ENCODE peak calls at places on chromosomes 3 and 15, in five cellular contexts. One of them, this sample, is unnamed.

GRCh38 chr3:38627956-38628355 is 21.5 kb downstream of the SCN5A start:
- DNase-seq in effector memory CD4-positive, alpha-beta T cell: no peak
- DNase-seq in OCI-LY7: peak; percentile 24
- DNase-seq in HCT116: no peak
- DNase-seq in endothelial cell of umbilical vein: peak; percentile 32
- DNase-seq in this sample: no peak

GRCh38 chr3:175861916-175862315 is 1002.8 kb downstream of the NAALADL2 start:
- DNase-seq in effector memory CD4-positive, alpha-beta T cell: no peak
- DNase-seq in OCI-LY7: no peak
- DNase-seq in HCT116: no peak
- DNase-seq in endothelial cell of umbilical vein: no peak
- DNase-seq in this sample: no peak

GRCh38 chr3:46656778-46657556 is 36.5 kb downstream of the ALS2CL start:
- DNase-seq in effector memory CD4-positive, alpha-beta T cell: no peak
- DNase-seq in OCI-LY7: no peak
- DNase-seq in HCT116: no peak
- DNase-seq in endothelial cell of umbilical vein: no peak
- DNase-seq in this sample: no peak

GRCh38 chr3:114428173-114428606 is 134.4 kb downstream of the TIGIT start:
- DNase-seq in effector memory CD4-positive, alpha-beta T cell: no peak
- DNase-seq in OCI-LY7: no peak
- DNase-seq in HCT116: no peak
- DNase-seq in endothelial cell of umbilical vein: no peak
- DNase-seq in this sample: no peak

GRCh38 chr3:97821810-97822775 is at the start of gene CRYBG3:
- DNase-seq in effector memory CD4-positive, alpha-beta T cell: peak; percentile 60
- DNase-seq in OCI-LY7: peak; percentile 69
- DNase-seq in HCT116: peak; percentile 35
- DNase-seq in endothelial cell of umbilical vein: peak; percentile 85
- DNase-seq in this sample: peak; percentile 95

GRCh38 chr3:61929631-61930030 is 368.3 kb downstream of the PTPRG start:
- DNase-seq in effector memory CD4-positive, alpha-beta T cell: no peak
- DNase-seq in OCI-LY7: no peak
- DNase-seq in HCT116: no peak
- DNase-seq in endothelial cell of umbilical vein: no peak
- DNase-seq in this sample: no peak

GRCh38 chr3:152508705-152509104 is 240.0 kb downstream of the MBNL1 start:
- DNase-seq in effector memory CD4-positive, alpha-beta T cell: no peak
- DNase-seq in OCI-LY7: peak; percentile 5
- DNase-seq in HCT116: peak; percentile 33
- DNase-seq in endothelial cell of umbilical vein: peak; percentile 44
- DNase-seq in this sample: no peak

GRCh38 chr3:170056710-170057454 is 19.1 kb downstream of the GPR160 start:
- DNase-seq in effector memory CD4-positive, alpha-beta T cell: no peak
- DNase-seq in OCI-LY7: peak; percentile 88
- DNase-seq in HCT116: no peak
- DNase-seq in endothelial cell of umbilical vein: no peak
- DNase-seq in this sample: no peak

GRCh38 chr3:49805367-49805782 is 2.3 kb downstream of the INKA1 start:
- DNase-seq in effector memory CD4-positive, alpha-beta T cell: no peak
- DNase-seq in OCI-LY7: peak; percentile 86
- DNase-seq in HCT116: no peak
- DNase-seq in endothelial cell of umbilical vein: peak; percentile 93
- DNase-seq in this sample: peak; percentile 94

GRCh38 chr15:42593143-42593542 is 17.7 kb downstream of the STARD9 start:
- DNase-seq in effector memory CD4-positive, alpha-beta T cell: no peak
- DNase-seq in OCI-LY7: no peak
- DNase-seq in HCT116: no peak
- DNase-seq in endothelial cell of umbilical vein: no peak
- DNase-seq in this sample: peak; percentile 59

GRCh38 chr3:146125946-146126345 is 35.0 kb downstream of the PLOD2 start:
- DNase-seq in effector memory CD4-positive, alpha-beta T cell: no peak
- DNase-seq in OCI-LY7: no peak
- DNase-seq in HCT116: no peak
- DNase-seq in endothelial cell of umbilical vein: peak; percentile 65
- DNase-seq in this sample: no peak

GRCh38 chr15:88661041-88661765 is 22.4 kb downstream of the ISG20 start:
- DNase-seq in effector memory CD4-positive, alpha-beta T cell: no peak
- DNase-seq in OCI-LY7: no peak
- DNase-seq in HCT116: no peak
- DNase-seq in endothelial cell of umbilical vein: no peak
- DNase-seq in this sample: no peak

GRCh38 chr3:183555541-183556081 is at the start of gene KLHL6:
- DNase-seq in effector memory CD4-positive, alpha-beta T cell: peak; percentile 48
- DNase-seq in OCI-LY7: peak; percentile 93
- DNase-seq in HCT116: no peak
- DNase-seq in endothelial cell of umbilical vein: peak; percentile 94
- DNase-seq in this sample: peak; percentile 69

GRCh38 chr15:63449711-63450110 is 54.7 kb upstream of the USP3 start:
- DNase-seq in effector memory CD4-positive, alpha-beta T cell: no peak
- DNase-seq in OCI-LY7: no peak
- DNase-seq in HCT116: no peak
- DNase-seq in endothelial cell of umbilical vein: no peak
- DNase-seq in this sample: no peak

GRCh38 chr3:25097023-25097422 is 331.0 kb upstream of the RARB start:
- DNase-seq in effector memory CD4-positive, alpha-beta T cell: no peak
- DNase-seq in OCI-LY7: peak; percentile 15
- DNase-seq in HCT116: no peak
- DNase-seq in endothelial cell of umbilical vein: no peak
- DNase-seq in this sample: no peak

GRCh38 chr3:111621535-111621934 is 26.4 kb upstream of the ZBED2 start:
- DNase-seq in effector memory CD4-positive, alpha-beta T cell: no peak
- DNase-seq in OCI-LY7: peak; percentile 7
- DNase-seq in HCT116: peak; percentile 45
- DNase-seq in endothelial cell of umbilical vein: peak; percentile 8
- DNase-seq in this sample: no peak

GRCh38 chr3:49772703-49773102 is 13.6 kb downstream of the IP6K1 start:
- DNase-seq in effector memory CD4-positive, alpha-beta T cell: no peak
- DNase-seq in OCI-LY7: no peak
- DNase-seq in HCT116: no peak
- DNase-seq in endothelial cell of umbilical vein: no peak
- DNase-seq in this sample: no peak

GRCh38 chr15:59294961-59295741 is 77.5 kb downstream of the MYO1E start:
- DNase-seq in effector memory CD4-positive, alpha-beta T cell: no peak
- DNase-seq in OCI-LY7: no peak
- DNase-seq in HCT116: peak; percentile 78
- DNase-seq in endothelial cell of umbilical vein: peak; percentile 83
- DNase-seq in this sample: no peak

GRCh38 chr3:8416965-8417364 is 84.7 kb upstream of the LMCD1 start:
- DNase-seq in effector memory CD4-positive, alpha-beta T cell: no peak
- DNase-seq in OCI-LY7: peak; percentile 4
- DNase-seq in HCT116: peak; percentile 6
- DNase-seq in endothelial cell of umbilical vein: peak; percentile 39
- DNase-seq in this sample: peak; percentile 68

GRCh38 chr3:194296448-194296831 is 54.7 kb downstream of the CPN2 start:
- DNase-seq in effector memory CD4-positive, alpha-beta T cell: no peak
- DNase-seq in OCI-LY7: no peak
- DNase-seq in HCT116: peak; percentile 80
- DNase-seq in endothelial cell of umbilical vein: peak; percentile 82
- DNase-seq in this sample: no peak
- H3K4me3 ChIP-seq in effector memory CD4-positive, alpha-beta T cell: no peak overlapping the region
- H3K4me3 ChIP-seq in OCI-LY7: no peak overlapping the region
- H3K4me3 ChIP-seq in HCT116: peak overlapping the region; percentile 48
- H3K4me3 ChIP-seq in endothelial cell of umbilical vein: peak overlapping the region; percentile 13
- H3K4me3 ChIP-seq in this sample: no peak overlapping the region

DNA sequence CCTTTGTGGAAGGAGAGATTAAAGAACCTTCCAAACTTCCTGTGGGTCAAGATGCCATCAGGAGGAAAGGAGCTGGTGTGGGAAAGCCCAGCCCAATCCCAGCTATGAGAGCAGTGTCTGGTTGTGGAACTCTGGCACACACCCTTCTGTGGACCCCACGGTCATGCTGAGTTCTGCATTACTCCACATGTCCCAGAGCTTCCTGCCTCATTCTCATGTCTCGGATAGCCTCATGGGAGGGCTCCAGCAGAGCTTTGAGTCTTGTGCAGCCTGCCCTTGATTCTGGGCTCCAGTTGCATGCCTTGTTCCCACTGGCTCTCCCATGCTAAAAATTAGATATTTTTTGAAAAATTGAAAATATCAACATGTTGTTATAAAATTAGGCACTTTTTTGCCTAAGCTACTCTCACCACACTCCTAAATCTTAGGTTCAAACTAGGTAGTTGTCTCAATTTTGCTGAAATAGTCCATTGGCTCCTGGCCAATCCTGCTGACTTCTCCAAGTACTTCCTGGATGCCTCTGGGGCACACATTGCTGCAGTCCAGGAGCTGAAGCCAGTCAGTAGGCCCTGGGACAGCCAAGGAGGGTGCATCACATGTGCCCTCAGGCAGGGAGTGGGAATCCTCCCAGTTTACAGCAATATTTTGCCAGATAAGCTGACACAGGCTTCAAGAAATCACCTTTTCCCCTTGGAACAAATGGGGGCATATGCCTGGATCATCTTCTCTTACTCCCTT is 144.3 kb downstream of the EEFSEC start:
- DNase-seq in effector memory CD4-positive, alpha-beta T cell: no peak
- DNase-seq in OCI-LY7: no peak
- DNase-seq in HCT116: no peak
- DNase-seq in endothelial cell of umbilical vein: no peak
- DNase-seq in this sample: peak; percentile 70
- H3K27ac ChIP-seq in effector memory CD4-positive, alpha-beta T cell: no peak overlapping the region
- H3K27ac ChIP-seq in OCI-LY7: no peak overlapping the region
- H3K27ac ChIP-seq in HCT116: no peak overlapping the region
- H3K27ac ChIP-seq in endothelial cell of umbilical vein: no peak overlapping the region
- H3K27ac ChIP-seq in this sample: peak overlapping the region; percentile 85

DNA sequence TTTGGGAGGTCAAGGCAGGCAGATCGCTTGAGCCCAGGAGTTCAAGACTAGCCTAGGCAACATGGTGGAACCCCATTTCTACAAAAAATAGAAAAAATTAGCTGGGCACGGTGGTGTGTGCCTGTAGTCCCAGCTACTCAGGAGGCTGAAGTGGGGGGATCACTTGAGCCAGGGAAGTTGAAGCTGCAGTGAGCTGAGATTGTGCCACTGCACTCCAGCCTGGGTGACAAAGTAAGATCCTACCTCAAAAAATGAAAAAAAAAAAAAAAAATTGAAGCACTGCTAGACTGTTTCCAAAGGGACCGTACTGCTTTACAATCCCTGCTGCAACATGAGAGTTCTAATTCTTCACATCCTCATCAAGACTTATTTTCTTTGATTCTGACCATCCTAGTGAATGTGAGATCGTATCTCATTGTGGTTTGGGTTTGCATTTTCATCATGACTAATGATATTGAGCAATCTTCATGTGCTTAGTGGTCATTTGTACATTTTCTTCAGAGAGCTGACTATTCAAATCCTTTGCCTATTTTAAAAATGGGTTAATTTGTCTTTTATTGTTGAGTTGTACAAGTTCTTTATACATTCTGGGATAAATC is 10.8 kb downstream of the CMTM8 start:
- DNase-seq in effector memory CD4-positive, alpha-beta T cell: no peak
- DNase-seq in OCI-LY7: no peak
- DNase-seq in HCT116: peak; percentile 69
- DNase-seq in endothelial cell of umbilical vein: no peak
- DNase-seq in this sample: no peak
- H3K4me3 ChIP-seq in effector memory CD4-positive, alpha-beta T cell: no peak overlapping the region
- H3K4me3 ChIP-seq in OCI-LY7: no peak overlapping the region
- H3K4me3 ChIP-seq in HCT116: peak overlapping the region; percentile 15
- H3K4me3 ChIP-seq in endothelial cell of umbilical vein: no peak overlapping the region
- H3K4me3 ChIP-seq in this sample: no peak overlapping the region

DNA sequence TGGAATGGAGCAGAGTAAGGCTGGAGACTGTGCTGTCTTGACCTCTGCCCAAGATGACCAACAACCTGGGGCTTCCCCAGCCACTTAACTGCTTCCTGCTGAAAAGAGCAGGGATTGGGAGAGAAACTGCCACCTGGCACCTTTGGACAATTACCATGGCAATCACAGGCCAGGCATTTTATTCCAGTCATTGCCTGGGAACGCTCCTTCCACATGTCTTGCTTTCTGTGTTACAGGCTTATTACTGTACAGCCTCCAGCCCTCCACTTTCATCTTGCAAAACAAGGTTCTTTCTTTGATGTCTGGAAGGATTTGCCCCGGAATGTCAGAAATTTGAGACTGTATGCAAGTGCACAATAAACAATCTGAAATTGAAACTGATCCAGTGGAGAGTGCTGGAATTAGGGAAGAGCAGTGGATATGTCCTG is 2.8 kb downstream of the PPP1R14D start:
- DNase-seq in effector memory CD4-positive, alpha-beta T cell: no peak
- DNase-seq in OCI-LY7: no peak
- DNase-seq in HCT116: no peak
- DNase-seq in endothelial cell of umbilical vein: no peak
- DNase-seq in this sample: no peak
- H3K27ac ChIP-seq in effector memory CD4-positive, alpha-beta T cell: no peak overlapping the region
- H3K27ac ChIP-seq in OCI-LY7: no peak overlapping the region
- H3K27ac ChIP-seq in HCT116: peak overlapping the region; percentile 12
- H3K27ac ChIP-seq in endothelial cell of umbilical vein: no peak overlapping the region
- H3K27ac ChIP-seq in this sample: no peak overlapping the region

GRCh38 chr3:150184426-150185071 is 213.9 kb upstream of the PFN2 start:
- DNase-seq in effector memory CD4-positive, alpha-beta T cell: no peak
- DNase-seq in OCI-LY7: no peak
- DNase-seq in HCT116: no peak
- DNase-seq in endothelial cell of umbilical vein: no peak
- DNase-seq in this sample: no peak

GRCh38 chr3:150179330-150179729 is 208.6 kb upstream of the PFN2 start:
- DNase-seq in effector memory CD4-positive, alpha-beta T cell: no peak
- DNase-seq in OCI-LY7: no peak
- DNase-seq in HCT116: no peak
- DNase-seq in endothelial cell of umbilical vein: no peak
- DNase-seq in this sample: no peak

GRCh38 chr3:150180349-150180748 is 209.7 kb upstream of the PFN2 start:
- DNase-seq in effector memory CD4-positive, alpha-beta T cell: no peak
- DNase-seq in OCI-LY7: no peak
- DNase-seq in HCT116: no peak
- DNase-seq in endothelial cell of umbilical vein: peak; percentile 38
- DNase-seq in this sample: no peak

GRCh38 chr3:150177673-150178378 is 207.1 kb upstream of the PFN2 start:
- DNase-seq in effector memory CD4-positive, alpha-beta T cell: no peak
- DNase-seq in OCI-LY7: no peak
- DNase-seq in HCT116: no peak
- DNase-seq in endothelial cell of umbilical vein: no peak
- DNase-seq in this sample: no peak

DNA sequence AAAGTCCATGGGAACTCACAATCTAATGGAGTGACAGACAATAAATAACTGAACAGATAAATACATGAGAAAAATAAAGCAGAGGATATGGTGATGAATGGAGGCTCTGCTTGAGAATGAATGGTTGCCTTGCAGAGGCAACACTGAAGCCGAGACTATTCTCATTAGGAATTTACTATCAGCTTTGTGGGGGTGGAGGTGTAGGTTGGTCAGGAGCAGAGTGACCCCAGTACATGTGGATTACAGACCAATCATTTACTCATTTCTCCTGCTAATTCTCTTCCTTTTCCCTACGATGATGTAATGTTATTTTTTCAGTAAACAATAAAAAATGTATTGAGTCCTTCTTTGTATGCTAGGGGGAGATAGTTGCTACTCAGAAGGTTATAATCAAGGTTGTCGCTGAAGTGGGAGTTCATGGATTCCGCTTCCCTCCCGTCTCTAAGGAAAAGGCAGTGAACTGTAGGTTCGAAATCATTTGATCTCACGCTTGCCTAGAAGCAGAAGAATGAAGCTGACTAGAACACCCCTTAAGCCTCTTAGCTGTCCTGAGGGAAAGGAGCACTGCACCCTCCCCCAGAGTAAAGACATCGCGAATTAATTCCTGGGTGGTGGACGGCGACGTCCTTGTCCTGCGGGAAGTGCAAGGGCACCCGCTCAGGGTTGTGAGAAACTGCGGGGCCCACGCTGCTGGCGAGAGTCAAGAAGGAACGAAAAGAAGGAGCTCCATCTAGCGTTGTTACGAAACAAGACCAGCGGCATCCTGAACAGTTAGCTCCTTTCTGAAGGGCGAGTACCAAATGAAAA is 213.1 kb upstream of the PFN2 start:
- DNase-seq in effector memory CD4-positive, alpha-beta T cell: peak; percentile 2
- DNase-seq in OCI-LY7: peak; percentile 36
- DNase-seq in HCT116: peak; percentile 70
- DNase-seq in endothelial cell of umbilical vein: peak; percentile 80
- DNase-seq in this sample: peak; percentile 84
- H3K4me3 ChIP-seq in effector memory CD4-positive, alpha-beta T cell: no peak overlapping the region
- H3K4me3 ChIP-seq in OCI-LY7: no peak overlapping the region
- H3K4me3 ChIP-seq in HCT116: peak overlapping the region; percentile 50
- H3K4me3 ChIP-seq in endothelial cell of umbilical vein: peak overlapping the region; percentile 31
- H3K4me3 ChIP-seq in this sample: peak overlapping the region; percentile 62

This sample was measured in right cardiac atrium.